ENCODE peak calls at places on chromosome 16, in five cellular contexts. One of them, this sample, is unnamed.

GRCh38 chr16:11047939-11048500 is 103.7 kb downstream of the CLEC16A start:
- DNase-seq in stimulated activated naive CD8-positive, alpha-beta T cell treated with anti-CD3 and anti-CD28 coated beads, Interleukin-15, Interleukin-2, amounts not matched to agents 100 U/mL and 50 U/mL, for 24 hours: no peak
- DNase-seq in activated naive CD8-positive, alpha-beta T cell treated with anti-CD3 and anti-CD28 coated beads, Interleukin-2, amount 50 U/mL, for 24 hours: no peak
- DNase-seq in HFF-Myc: no peak
- DNase-seq in GM12892: no peak
- DNase-seq in this sample: no peak

GRCh38 chr16:59341368-59341767 is 607.3 kb upstream of the GOT2 start:
- DNase-seq in activated naive CD8-positive, alpha-beta T cell treated with anti-CD3 and anti-CD28 coated beads, Interleukin-2, amount 50 U/mL, for 24 hours: no peak
- DNase-seq in stimulated activated naive CD8-positive, alpha-beta T cell treated with anti-CD3 and anti-CD28 coated beads, Interleukin-15, Interleukin-2, amounts not matched to agents 100 U/mL and 50 U/mL, for 24 hours: no peak
- DNase-seq in HFF-Myc: no peak
- DNase-seq in GM12892: no peak
- DNase-seq in this sample: no peak

GRCh38 chr16:23519282-23519681 is 9.0 kb upstream of the GGA2 start:
- DNase-seq in activated naive CD8-positive, alpha-beta T cell treated with anti-CD3 and anti-CD28 coated beads, Interleukin-2, amount 50 U/mL, for 24 hours: no peak
- DNase-seq in GM12892: no peak
- DNase-seq in stimulated activated naive CD8-positive, alpha-beta T cell treated with anti-CD3 and anti-CD28 coated beads, Interleukin-15, Interleukin-2, amounts not matched to agents 100 U/mL and 50 U/mL, for 24 hours: no peak
- DNase-seq in HFF-Myc: no peak
- DNase-seq in this sample: no peak

GRCh38 chr16:6656760-6657159 is 675.9 kb upstream of the RBFOX1 start:
- DNase-seq in HFF-Myc: no peak
- DNase-seq in activated naive CD8-positive, alpha-beta T cell treated with anti-CD3 and anti-CD28 coated beads, Interleukin-2, amount 50 U/mL, for 24 hours: no peak
- DNase-seq in stimulated activated naive CD8-positive, alpha-beta T cell treated with anti-CD3 and anti-CD28 coated beads, Interleukin-15, Interleukin-2, amounts not matched to agents 100 U/mL and 50 U/mL, for 24 hours: no peak
- DNase-seq in GM12892: no peak
- DNase-seq in this sample: no peak

GRCh38 chr16:74811911-74812310 is 37.3 kb upstream of the FA2H start:
- DNase-seq in GM12892: no peak
- DNase-seq in stimulated activated naive CD8-positive, alpha-beta T cell treated with anti-CD3 and anti-CD28 coated beads, Interleukin-15, Interleukin-2, amounts not matched to agents 100 U/mL and 50 U/mL, for 24 hours: no peak
- DNase-seq in activated naive CD8-positive, alpha-beta T cell treated with anti-CD3 and anti-CD28 coated beads, Interleukin-2, amount 50 U/mL, for 24 hours: no peak
- DNase-seq in HFF-Myc: no peak
- DNase-seq in this sample: no peak

GRCh38 chr16:49183911-49184310 is 97.7 kb downstream of the CBLN1 start:
- DNase-seq in activated naive CD8-positive, alpha-beta T cell treated with anti-CD3 and anti-CD28 coated beads, Interleukin-2, amount 50 U/mL, for 24 hours: no peak
- DNase-seq in HFF-Myc: peak
- DNase-seq in GM12892: no peak
- DNase-seq in stimulated activated naive CD8-positive, alpha-beta T cell treated with anti-CD3 and anti-CD28 coated beads, Interleukin-15, Interleukin-2, amounts not matched to agents 100 U/mL and 50 U/mL, for 24 hours: no peak
- DNase-seq in this sample: no peak

GRCh38 chr16:2278272-2278608 is 10.3 kb upstream of the RNPS1 start:
- DNase-seq in GM12892: no peak
- DNase-seq in HFF-Myc: no peak
- DNase-seq in stimulated activated naive CD8-positive, alpha-beta T cell treated with anti-CD3 and anti-CD28 coated beads, Interleukin-15, Interleukin-2, amounts not matched to agents 100 U/mL and 50 U/mL, for 24 hours: no peak
- DNase-seq in activated naive CD8-positive, alpha-beta T cell treated with anti-CD3 and anti-CD28 coated beads, Interleukin-2, amount 50 U/mL, for 24 hours: no peak
- DNase-seq in this sample: no peak

GRCh38 chr16:11632455-11632921 is 35.8 kb upstream of the SNN start:
- DNase-seq in activated naive CD8-positive, alpha-beta T cell treated with anti-CD3 and anti-CD28 coated beads, Interleukin-2, amount 50 U/mL, for 24 hours: no peak
- DNase-seq in GM12892: no peak
- DNase-seq in stimulated activated naive CD8-positive, alpha-beta T cell treated with anti-CD3 and anti-CD28 coated beads, Interleukin-15, Interleukin-2, amounts not matched to agents 100 U/mL and 50 U/mL, for 24 hours: no peak
- DNase-seq in HFF-Myc: no peak
- DNase-seq in this sample: no peak

GRCh38 chr16:8768701-8769100 is 28.7 kb downstream of the TMEM186 start:
- DNase-seq in stimulated activated naive CD8-positive, alpha-beta T cell treated with anti-CD3 and anti-CD28 coated beads, Interleukin-15, Interleukin-2, amounts not matched to agents 100 U/mL and 50 U/mL, for 24 hours: no peak
- DNase-seq in HFF-Myc: no peak
- DNase-seq in GM12892: no peak
- DNase-seq in activated naive CD8-positive, alpha-beta T cell treated with anti-CD3 and anti-CD28 coated beads, Interleukin-2, amount 50 U/mL, for 24 hours: no peak
- DNase-seq in this sample: no peak

GRCh38 chr16:50326835-50327465 is 41.8 kb downstream of the BRD7 start:
- DNase-seq in stimulated activated naive CD8-positive, alpha-beta T cell treated with anti-CD3 and anti-CD28 coated beads, Interleukin-15, Interleukin-2, amounts not matched to agents 100 U/mL and 50 U/mL, for 24 hours: peak
- DNase-seq in GM12892: peak
- DNase-seq in activated naive CD8-positive, alpha-beta T cell treated with anti-CD3 and anti-CD28 coated beads, Interleukin-2, amount 50 U/mL, for 24 hours: peak
- DNase-seq in HFF-Myc: no peak
- DNase-seq in this sample: no peak

GRCh38 chr16:79823644-79824043 is 223.1 kb upstream of the MAF start:
- DNase-seq in GM12892: no peak
- DNase-seq in activated naive CD8-positive, alpha-beta T cell treated with anti-CD3 and anti-CD28 coated beads, Interleukin-2, amount 50 U/mL, for 24 hours: no peak
- DNase-seq in stimulated activated naive CD8-positive, alpha-beta T cell treated with anti-CD3 and anti-CD28 coated beads, Interleukin-15, Interleukin-2, amounts not matched to agents 100 U/mL and 50 U/mL, for 24 hours: no peak
- DNase-seq in HFF-Myc: no peak
- DNase-seq in this sample: no peak

GRCh38 chr16:57618306-57619132 is 9.9 kb upstream of the ADGRG1 start:
- DNase-seq in stimulated activated naive CD8-positive, alpha-beta T cell treated with anti-CD3 and anti-CD28 coated beads, Interleukin-15, Interleukin-2, amounts not matched to agents 100 U/mL and 50 U/mL, for 24 hours: no peak
- DNase-seq in HFF-Myc: no peak
- DNase-seq in activated naive CD8-positive, alpha-beta T cell treated with anti-CD3 and anti-CD28 coated beads, Interleukin-2, amount 50 U/mL, for 24 hours: no peak
- DNase-seq in GM12892: no peak
- DNase-seq in this sample: peak

GRCh38 chr16:86575754-86576557 is 2.4 kb upstream of the FOXL1 start:
- DNase-seq in GM12892: no peak
- DNase-seq in stimulated activated naive CD8-positive, alpha-beta T cell treated with anti-CD3 and anti-CD28 coated beads, Interleukin-15, Interleukin-2, amounts not matched to agents 100 U/mL and 50 U/mL, for 24 hours: peak
- DNase-seq in HFF-Myc: peak
- DNase-seq in activated naive CD8-positive, alpha-beta T cell treated with anti-CD3 and anti-CD28 coated beads, Interleukin-2, amount 50 U/mL, for 24 hours: peak
- DNase-seq in this sample: peak